ENCODE peak calls at places on chromosomes 4 and X, in five cellular contexts. A is progenitor cell of endocrine pancreas, U is HTR-8/SVneo, P is cardiac fibroblast, Y is glutamatergic neuron. C is an unnamed sample.

GRCh38 chr4:155690044-155690837 is 23.6 kb downstream of the GUCY1A1 start:
- DNase-seq in A (no peak), U (no peak), P (no peak), Y (no peak), C (no peak)

GRCh38 chrX:73577368-73577767 is 14.4 kb downstream of the CHIC1 start:
- DNase-seq in A (no peak), U (no peak), P (peak; percentile 91), Y (no peak), C (no peak)

GRCh38 chr4:906311-907102 is 25.6 kb downstream of the GAK start:
- DNase-seq in A (no peak), U (no peak), P (no peak), Y (no peak), C (no peak)

GRCh38 chr4:73034896-73035295 is 34.6 kb downstream of the COX18 start:
- DNase-seq in A (no peak), U (no peak), P (peak; percentile 10), Y (no peak), C (no peak)

GRCh38 chrX:2572740-2573139 is 72.0 kb upstream of the DHRSX start:
- DNase-seq in A (no peak), U (no peak), P (peak; percentile 60), Y (no peak), C (no peak)

GRCh38 chr4:159308571-159309340 is 205.9 kb downstream of the RAPGEF2 start:
- DNase-seq in A (no peak), U (no peak), P (peak; percentile 54), Y (no peak), C (no peak)

GRCh38 chr4:112196446-112196845 is 35.1 kb upstream of the AP1AR start:
- DNase-seq in A (no peak), U (no peak), P (no peak), Y (no peak), C (no peak)

GRCh38 chr4:15410750-15411149 is 17.1 kb upstream of the C1QTNF7 start:
- DNase-seq in A (no peak), U (no peak), P (peak; percentile 50), Y (no peak), C (no peak)

GRCh38 chr4:86117781-86118302 is 242.0 kb downstream of the MAPK10 start:
- DNase-seq in A (no peak), U (peak; percentile 18), P (peak; percentile 87), Y (no peak), C (no peak)

GRCh38 chr4:56480691-56481090 is 13.3 kb downstream of the SRP72 start:
- DNase-seq in A (no peak), U (no peak), P (no peak), Y (no peak), C (no peak)

GRCh38 chr4:176360446-176360845 is 40.7 kb downstream of the SPCS3 start:
- DNase-seq in A (no peak), U (no peak), P (peak; percentile 35), Y (no peak), C (no peak)

GRCh38 chr4:145937990-145938611 is 522 bp downstream of the ZNF827 start:
- DNase-seq in A (no peak), U (peak; percentile 27), P (peak; percentile 43), Y (no peak), C (peak; percentile 24)

GRCh38 chr4:159191989-159192388 is 89.1 kb downstream of the RAPGEF2 start:
- DNase-seq in A (no peak), U (peak; percentile 40), P (peak; percentile 88), Y (no peak), C (no peak)

GRCh38 chrX:7216981-7217587 is 69.1 kb upstream of the PUDP start:
- DNase-seq in A (no peak), U (no peak), P (no peak), Y (peak; percentile 29), C (no peak)

GRCh38 chrX:40100141-40100536 is 2.4 kb upstream of the BCOR start:
- DNase-seq in A (no peak), U (no peak), P (peak; percentile 10), Y (no peak), C (no peak)

GRCh38 chr4:116839826-116840225 is 245.6 kb downstream of the TRAM1L1 start:
- DNase-seq in A (no peak), U (no peak), P (peak; percentile 29), Y (no peak), C (no peak)

GRCh38 chr4:27807207-27807606 is 946.6 kb downstream of the STIM2 start:
- DNase-seq in A (no peak), U (no peak), P (no peak), Y (no peak), C (no peak)

GRCh38 chrX:52923781-52924241 is 26.7 kb downstream of the FAM156B start:
- DNase-seq in A (no peak), U (no peak), P (peak; percentile 69), Y (no peak), C (no peak)

GRCh38 chr4:72779256-72779655 is 210.2 kb upstream of the ADAMTS3 start:
- DNase-seq in A (no peak), U (no peak), P (peak; percentile 28), Y (no peak), C (no peak)

GRCh38 chr4:87365348-87365747 is 25.6 kb downstream of the HSD17B11 start:
- DNase-seq in A (no peak), U (no peak), P (no peak), Y (no peak), C (no peak)